ENCODE peak calls at places on chromosomes 1 and 21, in eight cellular contexts. One of them, this sample, is unnamed.

GRCh38 chr1:17212487-17213121 is 7.7 kb downstream of the PADI1 start:
- DNase-seq in neural progenitor cell: peak
- DNase-seq in astrocyte of the spinal cord: peak
- DNase-seq in cardiac muscle cell: peak
- DNase-seq in heart left ventricle: no peak
- DNase-seq in uterus: no peak
- DNase-seq in HFFc6: peak
- DNase-seq in ovary: no peak
- DNase-seq in this sample: no peak

GRCh38 chr1:26761217-26761616 is 26.5 kb upstream of the PIGV start:
- DNase-seq in uterus: no peak
- DNase-seq in heart left ventricle: no peak
- DNase-seq in ovary: no peak
- DNase-seq in HFFc6: no peak
- DNase-seq in neural progenitor cell: no peak
- DNase-seq in astrocyte of the spinal cord: no peak
- DNase-seq in cardiac muscle cell: no peak
- DNase-seq in this sample: no peak

GRCh38 chr1:95049935-95050334 is 22.8 kb downstream of the ALG14 start:
- DNase-seq in HFFc6: no peak
- DNase-seq in astrocyte of the spinal cord: no peak
- DNase-seq in cardiac muscle cell: no peak
- DNase-seq in ovary: no peak
- DNase-seq in uterus: no peak
- DNase-seq in neural progenitor cell: no peak
- DNase-seq in heart left ventricle: no peak
- DNase-seq in this sample: no peak

GRCh38 chr21:42195378-42196031 is 23.4 kb upstream of the ABCG1 start:
- DNase-seq in uterus: no peak
- DNase-seq in ovary: no peak
- DNase-seq in neural progenitor cell: no peak
- DNase-seq in cardiac muscle cell: peak
- DNase-seq in astrocyte of the spinal cord: peak
- DNase-seq in HFFc6: no peak
- DNase-seq in heart left ventricle: no peak
- DNase-seq in this sample: peak

GRCh38 chr1:217674330-217674729 is 43.2 kb downstream of the SPATA17 start:
- DNase-seq in cardiac muscle cell: no peak
- DNase-seq in ovary: no peak
- DNase-seq in astrocyte of the spinal cord: no peak
- DNase-seq in neural progenitor cell: peak
- DNase-seq in HFFc6: no peak
- DNase-seq in heart left ventricle: no peak
- DNase-seq in uterus: no peak
- DNase-seq in this sample: no peak

GRCh38 chr1:91741301-91741700 is 144.7 kb downstream of the TGFBR3 start:
- DNase-seq in heart left ventricle: no peak
- DNase-seq in uterus: no peak
- DNase-seq in ovary: no peak
- DNase-seq in cardiac muscle cell: no peak
- DNase-seq in astrocyte of the spinal cord: peak
- DNase-seq in HFFc6: peak
- DNase-seq in neural progenitor cell: no peak
- DNase-seq in this sample: no peak

GRCh38 chr1:3460653-3461237 is 6.3 kb downstream of the ARHGEF16 start:
- DNase-seq in heart left ventricle: peak
- DNase-seq in uterus: no peak
- DNase-seq in neural progenitor cell: no peak
- DNase-seq in HFFc6: no peak
- DNase-seq in ovary: peak
- DNase-seq in cardiac muscle cell: peak
- DNase-seq in astrocyte of the spinal cord: peak
- DNase-seq in this sample: peak

GRCh38 chr1:221712776-221713431 is 29.0 kb downstream of the DUSP10 start:
- DNase-seq in astrocyte of the spinal cord: no peak
- DNase-seq in cardiac muscle cell: no peak
- DNase-seq in heart left ventricle: no peak
- DNase-seq in neural progenitor cell: no peak
- DNase-seq in HFFc6: no peak
- DNase-seq in uterus: no peak
- DNase-seq in ovary: no peak
- DNase-seq in this sample: no peak

GRCh38 chr1:65149391-65149729 is 1.4 kb downstream of the AK4 start:
- DNase-seq in heart left ventricle: no peak
- DNase-seq in neural progenitor cell: peak
- DNase-seq in uterus: no peak
- DNase-seq in HFFc6: no peak
- DNase-seq in astrocyte of the spinal cord: no peak
- DNase-seq in ovary: no peak
- DNase-seq in cardiac muscle cell: no peak
- DNase-seq in this sample: no peak

GRCh38 chr1:28115267-28115666 is 26.9 kb upstream of the EYA3 start:
- DNase-seq in heart left ventricle: no peak
- DNase-seq in ovary: no peak
- DNase-seq in HFFc6: no peak
- DNase-seq in uterus: no peak
- DNase-seq in cardiac muscle cell: peak
- DNase-seq in neural progenitor cell: no peak
- DNase-seq in astrocyte of the spinal cord: no peak
- DNase-seq in this sample: peak

GRCh38 chr21:35933466-35933865 is 126.9 kb downstream of the SETD4 start:
- DNase-seq in astrocyte of the spinal cord: peak
- DNase-seq in uterus: peak
- DNase-seq in neural progenitor cell: peak
- DNase-seq in HFFc6: peak
- DNase-seq in heart left ventricle: no peak
- DNase-seq in cardiac muscle cell: peak
- DNase-seq in ovary: peak
- DNase-seq in this sample: peak

GRCh38 chr1:153539395-153540093 is 1.2 kb downstream of the S100A5 start:
- DNase-seq in heart left ventricle: no peak
- DNase-seq in cardiac muscle cell: no peak
- DNase-seq in ovary: peak
- DNase-seq in astrocyte of the spinal cord: no peak
- DNase-seq in HFFc6: no peak
- DNase-seq in uterus: no peak
- DNase-seq in neural progenitor cell: no peak
- DNase-seq in this sample: no peak

DNA sequence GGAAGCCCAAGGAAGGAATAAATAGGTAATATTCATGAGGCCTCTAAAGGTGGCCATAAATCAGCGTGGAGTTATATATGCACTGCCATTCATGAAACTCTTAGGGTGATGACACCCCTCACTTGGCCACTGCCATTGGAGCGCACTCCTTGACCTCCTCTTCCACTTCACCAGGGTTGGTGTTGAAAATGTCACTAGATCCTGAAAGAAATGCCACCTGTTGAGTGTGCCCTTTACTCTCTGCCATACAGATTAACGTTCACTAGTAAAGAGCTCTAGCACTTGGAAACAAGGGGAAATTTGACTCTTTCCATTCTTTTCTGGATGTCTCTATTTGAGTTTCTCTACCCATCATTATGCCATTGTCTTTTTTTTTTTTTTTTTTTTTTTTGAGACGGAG is 83.5 kb upstream of the GREM2 start:
- DNase-seq in neural progenitor cell: no peak
- DNase-seq in cardiac muscle cell: no peak
- DNase-seq in uterus: no peak
- DNase-seq in ovary: no peak
- DNase-seq in HFFc6: no peak
- DNase-seq in heart left ventricle: no peak
- DNase-seq in astrocyte of the spinal cord: no peak
- DNase-seq in this sample: no peak
- TF ChIP-seq CTCF in neural progenitor cell: no peak
- TF ChIP-seq CTCF in cardiac muscle cell: no peak
- TF ChIP-seq CTCF in uterus: no peak
- TF ChIP-seq CTCF in ovary: no peak
- TF ChIP-seq CTCF in HFFc6: no peak
- TF ChIP-seq CTCF in heart left ventricle: no peak
- TF ChIP-seq CTCF in astrocyte of the spinal cord: no peak
- TF ChIP-seq CTCF in this sample: no peak

DNA sequence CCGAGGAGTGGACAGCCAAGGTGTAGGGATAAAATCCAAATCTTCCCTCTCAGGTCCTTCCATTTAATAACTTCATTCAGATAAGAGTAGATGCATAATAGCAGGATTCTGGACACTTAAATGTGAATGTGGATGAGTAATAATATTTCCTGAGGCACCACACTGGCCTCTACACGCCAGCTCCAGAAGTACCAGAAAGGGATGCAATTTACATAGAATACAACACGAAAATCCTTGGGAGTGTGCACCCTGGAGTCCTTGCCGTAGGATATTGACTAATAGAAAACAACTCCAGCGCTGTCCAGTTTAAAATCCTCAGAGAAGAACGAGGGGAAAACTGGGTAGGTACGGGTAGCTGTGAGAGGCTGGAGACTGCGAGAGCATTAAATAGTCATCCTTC is 6.9 kb downstream of the PLXNA2 start:
- DNase-seq in ovary: no peak
- DNase-seq in astrocyte of the spinal cord: peak
- DNase-seq in uterus: no peak
- DNase-seq in heart left ventricle: no peak
- DNase-seq in cardiac muscle cell: peak
- DNase-seq in neural progenitor cell: no peak
- DNase-seq in HFFc6: peak
- DNase-seq in this sample: no peak
- TF ChIP-seq CTCF in ovary: no peak
- TF ChIP-seq CTCF in astrocyte of the spinal cord: peak
- TF ChIP-seq CTCF in uterus: no peak
- TF ChIP-seq CTCF in heart left ventricle: no peak
- TF ChIP-seq CTCF in cardiac muscle cell: no peak
- TF ChIP-seq CTCF in neural progenitor cell: no peak
- TF ChIP-seq CTCF in HFFc6: peak
- TF ChIP-seq CTCF in this sample: no peak

GRCh38 chr1:40862008-40862863 is at the start of gene CITED4:
- DNase-seq in astrocyte of the spinal cord: peak
- DNase-seq in heart left ventricle: peak
- DNase-seq in neural progenitor cell: peak
- DNase-seq in HFFc6: peak
- DNase-seq in ovary: peak
- DNase-seq in uterus: peak
- DNase-seq in cardiac muscle cell: peak
- DNase-seq in this sample: peak
- TF ChIP-seq CTCF in astrocyte of the spinal cord: peak
- TF ChIP-seq CTCF in heart left ventricle: peak
- TF ChIP-seq CTCF in neural progenitor cell: peak
- TF ChIP-seq CTCF in HFFc6: no peak
- TF ChIP-seq CTCF in ovary: no peak
- TF ChIP-seq CTCF in uterus: no peak
- TF ChIP-seq CTCF in cardiac muscle cell: peak
- TF ChIP-seq CTCF in this sample: no peak

DNA sequence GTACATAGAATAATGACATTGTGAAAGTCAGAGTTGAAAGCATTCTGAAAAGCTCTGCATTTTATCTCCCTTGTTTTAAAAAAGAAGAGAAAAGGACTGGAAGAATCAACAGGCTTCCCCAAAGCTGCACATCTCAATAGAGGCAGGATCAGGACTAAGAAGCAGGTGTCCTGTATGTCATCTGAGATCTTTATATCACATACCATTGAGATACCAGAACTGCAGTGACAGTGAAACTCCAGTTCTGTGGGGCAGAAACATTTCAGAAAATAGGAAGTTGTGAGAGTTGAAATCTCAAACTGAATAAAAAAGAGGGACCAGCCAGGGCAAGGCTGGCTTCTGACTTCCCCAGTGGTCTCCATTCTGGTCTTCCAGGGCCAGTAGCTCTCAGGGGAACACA is 33.0 kb upstream of the SH2D1B start:
- DNase-seq in cardiac muscle cell: no peak
- DNase-seq in astrocyte of the spinal cord: no peak
- DNase-seq in neural progenitor cell: no peak
- DNase-seq in heart left ventricle: no peak
- DNase-seq in uterus: no peak
- DNase-seq in HFFc6: no peak
- DNase-seq in ovary: no peak
- DNase-seq in this sample: no peak
- TF ChIP-seq CTCF in cardiac muscle cell: no peak
- TF ChIP-seq CTCF in astrocyte of the spinal cord: no peak
- TF ChIP-seq CTCF in neural progenitor cell: no peak
- TF ChIP-seq CTCF in heart left ventricle: no peak
- TF ChIP-seq CTCF in uterus: no peak
- TF ChIP-seq CTCF in HFFc6: no peak
- TF ChIP-seq CTCF in ovary: no peak
- TF ChIP-seq CTCF in this sample: no peak

DNA sequence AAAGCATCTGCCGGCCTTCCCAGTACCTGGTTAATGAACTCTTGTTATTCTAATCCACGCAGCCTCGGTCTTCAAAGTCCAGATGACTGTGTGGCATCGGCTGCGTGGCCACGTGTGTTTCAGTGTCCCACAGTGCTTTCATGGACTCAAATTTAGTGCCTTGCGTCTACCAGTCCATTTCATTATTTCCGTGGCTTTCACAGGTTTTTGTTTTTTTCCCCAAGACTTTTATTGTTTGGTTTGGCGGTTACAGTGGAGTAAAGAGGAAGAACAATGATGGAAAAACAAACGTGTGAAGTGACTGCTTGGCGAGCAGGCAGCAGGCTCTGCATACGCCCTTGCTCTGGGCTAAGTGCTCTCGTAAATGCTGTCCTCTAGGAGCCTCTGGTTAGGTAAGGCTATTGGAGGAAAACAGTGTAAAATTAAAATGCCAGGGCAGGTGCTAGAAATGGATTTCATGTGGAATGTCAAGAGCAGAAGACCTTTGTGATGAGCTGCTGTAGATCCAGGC is 536.2 kb downstream of the KIF26B start:
- DNase-seq in cardiac muscle cell: no peak
- DNase-seq in neural progenitor cell: no peak
- DNase-seq in uterus: no peak
- DNase-seq in astrocyte of the spinal cord: no peak
- DNase-seq in heart left ventricle: no peak
- DNase-seq in HFFc6: no peak
- DNase-seq in ovary: no peak
- DNase-seq in this sample: no peak
- TF ChIP-seq CTCF in cardiac muscle cell: no peak
- TF ChIP-seq CTCF in neural progenitor cell: no peak
- TF ChIP-seq CTCF in uterus: no peak
- TF ChIP-seq CTCF in astrocyte of the spinal cord: no peak
- TF ChIP-seq CTCF in heart left ventricle: no peak
- TF ChIP-seq CTCF in HFFc6: no peak
- TF ChIP-seq CTCF in ovary: no peak
- TF ChIP-seq CTCF in this sample: no peak

DNA sequence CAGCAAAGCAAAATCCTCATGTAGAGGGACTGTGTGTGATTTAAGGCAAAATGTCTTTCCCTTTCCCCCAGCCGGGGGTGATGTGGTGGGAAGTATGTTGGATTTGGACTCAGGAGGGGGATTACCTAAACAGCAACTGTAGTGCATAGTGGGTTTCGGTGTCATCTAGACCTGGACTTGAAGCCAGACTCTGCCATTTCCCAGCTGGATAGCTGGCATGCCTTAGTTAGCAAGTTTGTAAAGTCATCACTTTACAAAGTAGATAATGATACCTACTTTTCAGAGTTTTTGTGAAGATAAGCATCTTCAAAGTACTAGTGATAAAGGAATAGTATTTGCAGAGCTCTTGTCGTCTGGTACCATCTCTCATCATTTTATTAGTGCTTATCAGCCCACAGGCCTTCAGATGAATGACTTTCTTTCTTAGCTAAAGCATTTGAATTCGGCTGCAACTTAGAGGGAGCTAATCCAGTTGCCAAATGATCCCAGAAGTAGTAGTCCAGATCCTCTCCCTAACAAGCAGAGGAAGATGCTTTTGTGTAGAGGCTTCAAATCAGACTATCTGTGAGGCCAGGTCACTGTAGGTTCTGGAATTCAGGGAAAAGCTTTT is 56.2 kb upstream of the ROR1 start:
- DNase-seq in neural progenitor cell: no peak
- DNase-seq in heart left ventricle: no peak
- DNase-seq in HFFc6: no peak
- DNase-seq in ovary: no peak
- DNase-seq in astrocyte of the spinal cord: no peak
- DNase-seq in uterus: no peak
- DNase-seq in cardiac muscle cell: no peak
- DNase-seq in this sample: no peak
- TF ChIP-seq CTCF in neural progenitor cell: no peak
- TF ChIP-seq CTCF in heart left ventricle: no peak
- TF ChIP-seq CTCF in HFFc6: no peak
- TF ChIP-seq CTCF in ovary: no peak
- TF ChIP-seq CTCF in astrocyte of the spinal cord: no peak
- TF ChIP-seq CTCF in uterus: no peak
- TF ChIP-seq CTCF in cardiac muscle cell: no peak
- TF ChIP-seq CTCF in this sample: no peak

This sample was measured in adrenal gland.